ENCODE peak calls at places on chromosomes 7 and 10, in five cellular contexts. P is heart right ventricle, O is A549, Q is aorta, I is left ventricle myocardium inferior. R is an unnamed sample.

GRCh38 chr7:19146699-19147098 is 1.5 kb upstream of the FERD3L start:
- DNase-seq in P (no peak), O (no peak), Q (no peak), I (no peak), R (no peak)

GRCh38 chr10:114648368-114648767 is 9.7 kb downstream of the ABLIM1 start:
- DNase-seq in P (no peak), O (peak; percentile 51), Q (no peak), I (no peak), R (no peak)

GRCh38 chr10:79178614-79179403 is 110.0 kb downstream of the ZMIZ1 start:
- DNase-seq in P (no peak), O (no peak), Q (no peak), I (no peak), R (no peak)

GRCh38 chr7:2107386-2108085 is 125.2 kb downstream of the MAD1L1 start:
- DNase-seq in P (no peak), O (no peak), Q (no peak), I (no peak), R (no peak)

GRCh38 chr7:13949450-13949849 is 40.0 kb downstream of the ETV1 start:
- DNase-seq in P (no peak), O (no peak), Q (no peak), I (no peak), R (no peak)

GRCh38 chr7:125347264-125347663 is 417.6 kb upstream of the POT1 start:
- DNase-seq in P (no peak), O (no peak), Q (no peak), I (no peak), R (no peak)

GRCh38 chr7:114787556-114787955 is 134.3 kb upstream of the MDFIC start:
- DNase-seq in P (no peak), O (no peak), Q (no peak), I (no peak), R (no peak)

GRCh38 chr7:28919510-28919909 is 38.6 kb downstream of the TRIL start:
- DNase-seq in P (no peak), O (no peak), Q (no peak), I (no peak), R (no peak)

GRCh38 chr7:130970196-130970595 is 236.2 kb upstream of the KLF14 start:
- DNase-seq in P (no peak), O (no peak), Q (no peak), I (no peak), R (no peak)

GRCh38 chr10:23525406-23525805 is 86.5 kb downstream of the OTUD1 start:
- DNase-seq in P (no peak), O (peak; percentile 34), Q (no peak), I (no peak), R (peak; percentile 51)

GRCh38 chr7:6631605-6632004 is 5.5 kb upstream of the ZNF316 start:
- DNase-seq in P (no peak), O (no peak), Q (no peak), I (no peak), R (no peak)

GRCh38 chr10:33306126-33306525 is 28.3 kb downstream of the NRP1 start:
- DNase-seq in P (no peak), O (no peak), Q (no peak), I (no peak), R (no peak)

GRCh38 chr10:113895018-113895417 is 40.6 kb downstream of the NHLRC2 start:
- DNase-seq in P (no peak), O (no peak), Q (no peak), I (no peak), R (no peak)

GRCh38 chr7:47601119-47601880 is 19.4 kb upstream of the TNS3 start:
- DNase-seq in P (no peak), O (peak; percentile 93), Q (no peak), I (no peak), R (no peak)
- H3K4me3 ChIP-seq in P (no peak overlapping the region), O (peak overlapping the region; percentile 19), Q (no peak overlapping the region), I (no peak overlapping the region), R (no peak overlapping the region)

DNA sequence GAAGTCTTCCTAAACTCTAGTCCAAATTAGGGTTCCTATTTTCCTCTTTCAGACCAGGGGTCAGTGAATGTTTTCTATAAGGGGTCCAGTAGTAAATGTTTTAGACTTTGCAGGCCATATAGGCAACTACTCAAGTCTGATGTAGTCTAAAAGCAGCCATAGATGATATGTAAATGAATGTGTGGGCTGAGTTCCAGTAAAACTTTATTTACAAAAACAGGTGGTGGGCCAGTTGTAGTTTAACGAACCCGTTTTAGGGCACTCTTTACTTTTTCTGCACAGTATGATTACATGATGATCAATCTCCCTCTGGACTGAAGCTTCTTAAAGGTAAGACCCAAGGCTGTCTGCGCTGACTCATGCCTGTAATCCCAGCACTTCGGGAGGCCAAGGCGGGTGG is 243.6 kb downstream of the CAMK1D start:
- DNase-seq in P (no peak), O (peak; percentile 46), Q (no peak), I (no peak), R (no peak)
- H3K27ac ChIP-seq in P (no peak overlapping the region), O (peak overlapping the region; percentile 62), Q (no peak overlapping the region), I (no peak overlapping the region), R (no peak overlapping the region)

DNA sequence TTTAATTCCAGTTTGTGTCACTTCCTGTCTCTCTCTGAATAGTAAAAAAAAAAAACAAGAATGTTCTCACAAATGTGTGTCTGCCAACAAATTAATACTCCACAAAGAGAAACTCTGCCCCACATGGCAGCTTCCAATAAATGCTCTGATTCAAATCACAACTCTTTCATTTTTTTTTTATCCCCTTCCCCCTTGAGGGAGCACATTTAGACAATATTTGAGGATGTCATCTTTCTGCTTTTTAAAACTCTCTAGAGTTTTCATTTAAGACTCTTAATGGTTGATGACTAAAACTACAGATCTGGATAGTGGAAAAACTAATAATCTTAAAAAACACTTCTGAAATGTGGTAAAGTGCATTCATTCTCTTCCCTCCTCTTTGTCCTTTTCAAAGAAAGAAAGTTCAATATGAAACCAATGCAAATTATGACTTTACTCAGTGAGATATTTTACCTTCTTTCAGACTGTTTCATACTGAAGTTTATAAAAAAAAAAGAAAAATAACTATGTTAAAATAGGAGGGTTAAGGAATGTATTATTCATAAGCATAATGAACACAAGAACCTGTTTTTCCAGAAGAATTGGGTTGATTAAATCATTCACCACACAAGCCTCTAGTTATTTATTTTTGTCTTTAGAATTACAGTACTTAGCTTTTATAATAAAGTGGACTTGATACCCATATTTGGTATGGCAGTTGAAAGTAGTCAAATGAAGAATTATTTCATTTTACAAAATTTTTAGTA is 42.4 kb downstream of the ARID5B start:
- DNase-seq in P (no peak), O (no peak), Q (no peak), I (no peak), R (no peak)
- H3K4me1 ChIP-seq in P (peaks cover 41% of the 10 kb centered on the region), O (peaks cover 13% of the 10 kb centered on the region), Q (peaks cover 11% of the 10 kb centered on the region), I (peaks cover 24% of the 10 kb centered on the region), R (peaks cover 46% of the 10 kb centered on the region)

GRCh38 chr10:52314007-52314821 is at the start of gene DKK1:
- DNase-seq in P (peak; percentile 55), O (peak; percentile 95), Q (peak; percentile 87), I (peak; percentile 41), R (no peak)

GRCh38 chr10:52314822-52315552 is 906 bp downstream of the DKK1 start:
- DNase-seq in P (no peak), O (peak; percentile 60), Q (peak; percentile 77), I (no peak), R (no peak)

GRCh38 chr10:52313350-52314006 is 603 bp upstream of the DKK1 start:
- DNase-seq in P (no peak), O (no peak), Q (no peak), I (no peak), R (no peak)

GRCh38 chr10:52316005-52316404 is 1.9 kb downstream of the DKK1 start:
- DNase-seq in P (no peak), O (peak; percentile 20), Q (no peak), I (no peak), R (no peak)

DNA sequence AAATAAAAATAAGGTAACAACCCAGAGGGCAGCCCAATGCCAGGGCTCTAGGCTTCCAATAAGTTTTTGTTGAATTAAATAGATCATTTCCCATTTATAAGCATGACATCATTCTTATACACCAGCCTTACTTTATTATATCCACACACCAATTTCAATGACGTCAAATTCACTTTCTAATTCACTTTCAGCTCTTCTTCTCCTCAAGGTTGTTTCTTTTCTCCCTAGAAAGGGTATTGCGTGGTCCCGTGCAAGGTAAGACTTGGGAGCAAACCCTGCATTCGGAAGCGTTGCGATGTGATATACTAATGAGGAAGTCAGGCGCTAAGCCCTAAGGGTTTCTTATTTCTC is 1.1 kb upstream of the DKK1 start:
- DNase-seq in P (no peak), O (peak; percentile 39), Q (no peak), I (no peak), R (no peak)
- H3K4me3 ChIP-seq in P (peak overlapping the region; percentile 37), O (peak overlapping the region; percentile 83), Q (no peak overlapping the region), I (peak overlapping the region; percentile 72), R (no peak overlapping the region)

GRCh38 chr10:13719411-13719810 is 132.6 kb downstream of the PRPF18 start:
- DNase-seq in P (no peak), O (no peak), Q (no peak), I (no peak), R (no peak)
- H3K27ac ChIP-seq in P (peak overlapping the region; percentile 80), O (no peak overlapping the region), Q (no peak overlapping the region), I (peak overlapping the region; percentile 86), R (no peak overlapping the region)

R was measured in CD4-positive, CD25-positive, alpha-beta regulatory T cell.